ENCODE peak calls at places on chromosomes 16 and 17, in nine cellular contexts. P is T-helper 17 cell; O is hypothalamus; V is T-helper 1 cell; K is T-cell; J is hepatic stellate cell; T is HT-29; Q is stimulated activated CD8-positive, alpha-beta memory T cell treated with anti-CD3 and anti-CD28 coated beads, Interleukin-7, amount 100 ng/mL, for 24 hours; R is mesenteric fat pad. A is an unnamed sample.

GRCh38 chr17:64066709-64067108 is 46.3 kb upstream of the ICAM2 start:
- DNase-seq in P (peak), O (no peak), V (peak), K (no peak), J (no peak), T (no peak), Q (no peak), R (no peak), A (no peak)

GRCh38 chr17:68600881-68601564 is at the start of gene FAM20A:
- DNase-seq in P (no peak), O (no peak), V (no peak), K (no peak), J (no peak), T (no peak), Q (no peak), R (no peak), A (peak)

GRCh38 chr16:89268987-89269735 is 51.7 kb downstream of the ZNF778 start:
- DNase-seq in P (no peak), O (no peak), V (no peak), K (no peak), J (peak), T (no peak), Q (no peak), R (no peak), A (no peak)

GRCh38 chr17:41185001-41185400 is 290 bp upstream of the KRTAP4-1 start:
- DNase-seq in P (no peak), O (no peak), V (no peak), K (no peak), J (no peak), T (no peak), Q (no peak), R (no peak), A (no peak)

GRCh38 chr17:7838291-7839075 is 4.5 kb downstream of the KDM6B start:
- DNase-seq in P (no peak), O (peak), V (no peak), K (no peak), J (peak), T (no peak), Q (no peak), R (peak), A (peak)

GRCh38 chr17:82615084-82616020 is 32.9 kb downstream of the WDR45B start:
- DNase-seq in P (no peak), O (no peak), V (no peak), K (no peak), J (no peak), T (no peak), Q (no peak), R (no peak), A (no peak)

GRCh38 chr17:51165680-51166197 is 472 bp upstream of the NME2 start:
- DNase-seq in P (no peak), O (no peak), V (peak), K (no peak), J (no peak), T (no peak), Q (no peak), R (peak), A (peak)

GRCh38 chr17:70317416-70317815 is 148.1 kb downstream of the KCNJ2 start:
- DNase-seq in P (no peak), O (no peak), V (no peak), K (no peak), J (no peak), T (no peak), Q (no peak), R (no peak), A (no peak)

GRCh38 chr16:50114357-50115129 is 38.6 kb upstream of the TENT4B start:
- DNase-seq in P (no peak), O (no peak), V (no peak), K (no peak), J (no peak), T (no peak), Q (no peak), R (no peak), A (no peak)

GRCh38 chr16:87562201-87562600 is 40.1 kb upstream of the JPH3 start:
- DNase-seq in P (no peak), O (no peak), V (no peak), K (no peak), J (no peak), T (no peak), Q (no peak), R (no peak), A (no peak)

GRCh38 chr17:62824290-62825135 is 16.4 kb upstream of the MARCHF10 start:
- DNase-seq in P (no peak), O (no peak), V (no peak), K (no peak), J (peak), T (peak), Q (no peak), R (no peak), A (no peak)

GRCh38 chr17:72846399-72846798 is 246.1 kb downstream of the SLC39A11 start:
- DNase-seq in P (no peak), O (no peak), V (no peak), K (no peak), J (no peak), T (no peak), Q (no peak), R (no peak), A (no peak)

GRCh38 chr16:3501783-3502400 is 1.1 kb downstream of the CLUAP1 start:
- DNase-seq in P (no peak), O (no peak), V (no peak), K (no peak), J (no peak), T (no peak), Q (no peak), R (peak), A (no peak)

GRCh38 chr17:16994626-16995025 is 22.7 kb upstream of the TNFRSF13B start:
- DNase-seq in P (no peak), O (no peak), V (no peak), K (no peak), J (no peak), T (no peak), Q (no peak), R (no peak), A (no peak)

GRCh38 chr16:79563919-79564318 is 36.6 kb downstream of the MAF start:
- DNase-seq in P (no peak), O (no peak), V (no peak), K (no peak), J (no peak), T (no peak), Q (no peak), R (no peak), A (no peak)

GRCh38 chr17:82893779-82894178 is 54.0 kb upstream of the ZNF750 start:
- DNase-seq in P (no peak), O (no peak), V (no peak), K (no peak), J (no peak), T (no peak), Q (no peak), R (no peak), A (peak)

GRCh38 chr17:76082326-76083251 is 3.6 kb downstream of the ZACN start:
- DNase-seq in P (no peak), O (no peak), V (no peak), K (no peak), J (no peak), T (no peak), Q (no peak), R (no peak), A (no peak)

GRCh38 chr17:27559506-27559931 is 71.5 kb upstream of the LGALS9 start:
- DNase-seq in P (no peak), O (no peak), V (no peak), K (no peak), J (peak), T (no peak), Q (no peak), R (no peak), A (peak)

GRCh38 chr16:84774810-84775209 is 45.0 kb upstream of the CRISPLD2 start:
- DNase-seq in P (no peak), O (no peak), V (no peak), K (no peak), J (peak), T (no peak), Q (no peak), R (no peak), A (no peak)

GRCh38 chr17:44170499-44171201 is at the start of gene ASB16:
- DNase-seq in P (no peak), O (no peak), V (no peak), K (no peak), J (peak), T (no peak), Q (no peak), R (no peak), A (no peak)

A was measured in right cardiac atrium.